ENCODE peak calls at places on chromosomes 7 and 10, in six cellular contexts. U is IMR-90, P is neuronal stem cell, F is H9, J is trophoblast cell, V is H1. Q is an unnamed sample.

GRCh38 chr7:32140540-32140939 is 70.3 kb upstream of the PDE1C start:
- DNase-seq in V (no peak), U (no peak), P (no peak), F (no peak), J (no peak), Q (no peak)

GRCh38 chr10:93352638-93353383 is 129.3 kb downstream of the MYOF start:
- DNase-seq in F (no peak), P (peak), U (peak), V (no peak), J (peak), Q (peak)

GRCh38 chr7:107048783-107049418 is 4.4 kb downstream of the PRKAR2B start:
- DNase-seq in P (no peak), J (no peak), F (no peak), V (no peak), U (no peak), Q (no peak)

GRCh38 chr7:156907656-156908055 is 14.7 kb upstream of the LMBR1 start:
- DNase-seq in F (no peak), V (no peak), U (no peak), J (no peak), P (no peak), Q (peak)

GRCh38 chr7:11698273-11698930 is 133.6 kb downstream of the THSD7A start:
- DNase-seq in U (no peak), V (no peak), J (no peak), F (no peak), P (no peak), Q (no peak)

GRCh38 chr10:34710391-34710751 is 104.7 kb downstream of the PARD3 start:
- DNase-seq in J (peak), F (no peak), P (no peak), V (no peak), U (peak), Q (peak)

GRCh38 chr10:114258274-114258840 is 19.3 kb downstream of the VWA2 start:
- DNase-seq in U (no peak), J (no peak), P (no peak), V (no peak), F (no peak), Q (peak)

GRCh38 chr7:23530355-23530754 is 1.4 kb downstream of the TRA2A start:
- DNase-seq in P (no peak), U (peak), F (no peak), J (peak), V (no peak), Q (peak)

GRCh38 chr10:20265146-20265545 is 448.9 kb downstream of the PLXDC2 start:
- DNase-seq in V (no peak), U (peak), P (no peak), F (no peak), J (peak), Q (peak)

GRCh38 chr10:124478517-124478916 is 16.9 kb downstream of the LHPP start:
- DNase-seq in P (no peak), J (peak), F (no peak), V (no peak), U (no peak), Q (no peak)

GRCh38 chr10:43772191-43772590 is 123.5 kb upstream of the ZNF32 start:
- DNase-seq in V (no peak), U (no peak), J (no peak), F (no peak), P (no peak), Q (no peak)

GRCh38 chr7:135095450-135095849 is 52.4 kb upstream of the TMEM140 start:
- DNase-seq in V (no peak), F (no peak), P (no peak), J (no peak), U (no peak), Q (no peak)

GRCh38 chr7:37526623-37527022 is 78.0 kb upstream of the ELMO1 start:
- DNase-seq in P (no peak), V (no peak), U (no peak), F (no peak), J (no peak), Q (no peak)

GRCh38 chr7:45663167-45663921 is 89.2 kb downstream of the ADCY1 start:
- DNase-seq in V (peak), J (no peak), P (peak), U (peak), F (peak), Q (peak)

GRCh38 chr10:57791546-57791945 is 476.1 kb downstream of the IPMK start:
- DNase-seq in P (no peak), F (no peak), J (no peak), U (no peak), V (no peak), Q (no peak)

GRCh38 chr7:38873433-38873832 is 35.6 kb downstream of the VPS41 start:
- DNase-seq in U (no peak), P (no peak), J (no peak), V (no peak), F (no peak), Q (peak)

GRCh38 chr7:87447251-87447650 is 28.2 kb downstream of the ABCB4 start:
- DNase-seq in V (no peak), P (no peak), F (no peak), J (no peak), U (no peak), Q (no peak)

GRCh38 chr7:36261019-36261754 is 108.1 kb downstream of the EEPD1 start:
- DNase-seq in U (peak), P (no peak), J (no peak), V (no peak), F (no peak), Q (peak)

GRCh38 chr10:112202561-112203241 is 19.1 kb upstream of the GPAM start:
- DNase-seq in V (no peak), J (no peak), F (no peak), U (peak), P (no peak), Q (no peak)

GRCh38 chr10:125953778-125954385 is 57.5 kb downstream of the FANK1 start:
- DNase-seq in V (no peak), J (no peak), F (no peak), P (no peak), U (no peak), Q (no peak)

GRCh38 chr7:91270372-91270771 is 6.1 kb downstream of the FZD1 start:
- DNase-seq in V (no peak), U (no peak), J (no peak), F (no peak), P (no peak), Q (no peak)

GRCh38 chr7:152902054-152902453 is 142.5 kb downstream of the ACTR3B start:
- DNase-seq in P (no peak), U (no peak), V (no peak), F (no peak), J (no peak), Q (no peak)

GRCh38 chr7:142855756-142856564 is 1.1 kb downstream of the EPHB6 start:
- DNase-seq in J (no peak), V (no peak), F (no peak), U (no peak), P (no peak), Q (no peak)

GRCh38 chr10:8962249-8962648 is 907.8 kb downstream of the GATA3 start:
- DNase-seq in V (no peak), P (no peak), U (no peak), F (no peak), J (peak), Q (no peak)

GRCh38 chr10:110724116-110724701 is 80.1 kb downstream of the RBM20 start:
- DNase-seq in P (no peak), V (no peak), F (no peak), J (no peak), U (no peak), Q (no peak)

GRCh38 chr7:129238546-129238945 is 13.7 kb downstream of the AHCYL2 start:
- DNase-seq in J (no peak), U (no peak), P (no peak), V (no peak), F (no peak), Q (no peak)

GRCh38 chr7:26365077-26365896 is 73.6 kb downstream of the SNX10 start:
- DNase-seq in U (peak), V (no peak), F (no peak), J (peak), P (peak), Q (peak)

GRCh38 chr7:30091431-30092386 is 43.1 kb upstream of the MTURN start:
- DNase-seq in U (peak), P (no peak), J (peak), V (no peak), F (no peak), Q (peak)

GRCh38 chr10:9302142-9302746 is 1247.8 kb downstream of the GATA3 start:
- DNase-seq in U (peak), V (no peak), F (no peak), P (peak), J (peak), Q (peak)

GRCh38 chr7:114973147-114973546 is 51.3 kb downstream of the MDFIC start:
- DNase-seq in U (peak), F (no peak), V (no peak), J (no peak), P (no peak), Q (peak)

GRCh38 chr10:117424171-117424570 is 48.9 kb upstream of the PDZD8 start:
- DNase-seq in U (no peak), F (no peak), V (no peak), P (no peak), J (no peak), Q (no peak)
- H3K18ac ChIP-seq in U (no peak), F (no peak), V (no peak), P (no peak), J (no peak), Q (no peak)

GRCh38 chr10:77906863-77907861 is 19.4 kb downstream of the DLG5 start:
- DNase-seq in J (peak), U (no peak), V (no peak), F (no peak), P (no peak), Q (no peak)
- H4K91ac ChIP-seq in J (no peak), U (no peak), V (no peak), F (no peak), P (no peak), Q (no peak)

GRCh38 chr7:1042161-1042833 is 2.0 kb upstream of the GPR146 start:
- DNase-seq in V (no peak), F (no peak), P (no peak), U (no peak), J (no peak), Q (no peak)

GRCh38 chr7:1045727-1046063 is 1.3 kb downstream of the GPR146 start:
- DNase-seq in J (no peak), P (no peak), U (no peak), V (no peak), F (no peak), Q (no peak)

GRCh38 chr7:1045038-1045726 is 836 bp downstream of the GPR146 start:
- DNase-seq in U (no peak), F (no peak), P (no peak), J (no peak), V (no peak), Q (no peak)

GRCh38 chr7:1044189-1045037 is at the start of gene GPR146:
- DNase-seq in F (peak), U (peak), P (peak), J (peak), V (peak), Q (peak)

DNA sequence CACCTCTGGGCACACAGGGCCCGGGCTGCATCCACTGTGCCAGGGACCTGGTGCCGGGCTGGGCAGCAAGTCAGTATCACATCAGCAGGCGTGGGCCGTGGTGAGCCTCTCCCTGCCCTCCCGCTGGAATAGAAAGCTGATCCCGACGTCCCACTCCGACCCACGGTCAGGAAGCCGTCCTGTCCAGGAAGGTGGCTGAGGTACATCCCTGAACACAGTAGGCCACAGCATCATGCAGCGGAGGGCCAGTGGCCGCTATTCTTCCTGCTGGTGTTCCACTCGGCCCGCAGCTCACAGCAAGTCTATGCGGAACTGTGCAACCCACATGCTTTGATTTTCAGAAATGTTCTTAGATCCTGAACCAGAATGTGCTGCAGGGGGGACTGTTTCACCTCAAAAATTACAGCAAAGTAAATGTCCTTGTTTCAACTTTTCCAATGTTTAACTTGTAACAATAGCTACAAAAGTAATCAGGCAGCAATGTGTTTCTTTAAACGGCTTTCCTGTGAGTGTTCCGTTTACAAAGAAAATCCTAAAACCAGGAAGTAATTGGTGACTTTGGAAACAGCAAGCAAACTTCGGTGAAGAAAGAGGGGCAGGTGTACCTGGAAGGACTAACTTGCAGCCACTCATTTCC is 676 bp upstream of the GPR146 start:
- DNase-seq in F (no peak), U (no peak), V (no peak), J (peak), P (no peak), Q (no peak)
- H2AK5ac ChIP-seq in F (no peak), U (peak), V (peak), J (peak), P (peak), Q (peak)

GRCh38 chr7:2353113-2353512 is 1.5 kb upstream of the EIF3B start:
- DNase-seq in P (no peak), J (no peak), U (no peak), V (no peak), F (no peak), Q (no peak)

GRCh38 chr7:2357165-2357564 is 2.5 kb downstream of the EIF3B start:
- DNase-seq in U (no peak), V (no peak), F (no peak), J (peak), P (no peak), Q (peak)

GRCh38 chr7:2354173-2355078 is at the start of gene EIF3B:
- DNase-seq in V (peak), J (peak), U (peak), P (peak), F (peak), Q (peak)

GRCh38 chr7:2353650-2354172 is 916 bp upstream of the EIF3B start:
- DNase-seq in F (peak), U (peak), V (no peak), J (peak), P (no peak), Q (peak)

DNA sequence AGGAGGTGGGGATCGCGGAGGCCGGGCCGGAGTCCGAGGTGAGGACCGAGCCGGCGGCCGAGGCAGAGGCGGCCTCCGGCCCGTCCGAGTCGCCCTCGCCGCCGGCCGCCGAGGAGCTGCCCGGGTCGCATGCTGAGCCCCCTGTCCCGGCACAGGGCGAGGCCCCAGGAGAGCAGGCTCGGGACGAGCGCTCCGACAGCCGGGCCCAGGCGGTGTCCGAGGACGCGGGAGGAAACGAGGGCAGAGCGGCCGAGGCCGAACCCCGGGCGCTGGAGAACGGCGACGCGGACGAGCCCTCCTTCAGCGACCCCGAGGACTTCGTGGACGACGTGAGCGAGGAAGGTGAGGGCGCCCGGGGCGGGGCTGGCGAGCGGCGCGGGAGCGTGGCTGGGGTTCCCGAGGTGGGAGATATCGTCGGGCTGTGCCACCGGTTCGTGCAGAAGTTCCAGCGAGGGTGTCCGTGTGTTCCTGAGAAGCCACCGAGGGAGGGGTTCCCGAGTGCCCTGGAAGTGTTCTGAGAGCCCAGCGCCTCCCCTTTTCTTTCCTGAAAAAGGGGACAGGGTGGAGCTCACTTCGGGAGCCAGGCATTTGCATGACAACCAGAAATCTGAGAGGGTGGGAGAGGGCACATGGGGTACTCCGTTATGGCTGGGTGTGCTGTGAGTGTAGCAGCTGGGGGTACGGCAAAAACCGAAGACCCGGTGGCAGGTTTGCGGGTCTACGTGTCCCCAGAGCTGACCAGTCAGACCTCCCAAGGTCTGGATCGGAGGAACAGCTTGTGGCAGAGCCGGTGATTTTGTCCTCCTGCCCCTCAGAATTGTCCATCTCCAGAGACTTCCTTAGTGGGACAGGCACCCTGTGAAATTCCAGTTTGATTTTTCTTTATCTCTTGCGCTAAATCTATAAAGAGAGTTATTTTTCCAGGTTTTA is 717 bp downstream of the EIF3B start:
- DNase-seq in F (no peak), V (peak), P (no peak), U (no peak), J (no peak), Q (peak)
- H3K18ac ChIP-seq in F (peak), V (peak), P (peak), U (no peak), J (peak), Q (peak)

GRCh38 chr10:58806970-58807630 is 294.4 kb downstream of the BICC1 start:
- DNase-seq in F (no peak), V (no peak), P (no peak), J (no peak), U (no peak), Q (no peak)

GRCh38 chr10:58802047-58802446 is 289.4 kb downstream of the BICC1 start:
- DNase-seq in J (no peak), F (no peak), U (no peak), V (no peak), P (no peak), Q (no peak)

GRCh38 chr10:58807631-58808024 is 295.0 kb downstream of the BICC1 start:
- DNase-seq in V (no peak), J (no peak), P (no peak), F (no peak), U (peak), Q (no peak)

GRCh38 chr10:58810751-58811150 is 298.1 kb downstream of the BICC1 start:
- DNase-seq in P (no peak), U (no peak), J (no peak), V (no peak), F (no peak), Q (no peak)

GRCh38 chr10:58806323-58806722 is 293.7 kb downstream of the BICC1 start:
- DNase-seq in V (no peak), F (no peak), J (no peak), P (no peak), U (no peak), Q (no peak)
- H4K91ac ChIP-seq in V (no peak), F (no peak), J (no peak), P (no peak), U (no peak), Q (no peak)

DNA sequence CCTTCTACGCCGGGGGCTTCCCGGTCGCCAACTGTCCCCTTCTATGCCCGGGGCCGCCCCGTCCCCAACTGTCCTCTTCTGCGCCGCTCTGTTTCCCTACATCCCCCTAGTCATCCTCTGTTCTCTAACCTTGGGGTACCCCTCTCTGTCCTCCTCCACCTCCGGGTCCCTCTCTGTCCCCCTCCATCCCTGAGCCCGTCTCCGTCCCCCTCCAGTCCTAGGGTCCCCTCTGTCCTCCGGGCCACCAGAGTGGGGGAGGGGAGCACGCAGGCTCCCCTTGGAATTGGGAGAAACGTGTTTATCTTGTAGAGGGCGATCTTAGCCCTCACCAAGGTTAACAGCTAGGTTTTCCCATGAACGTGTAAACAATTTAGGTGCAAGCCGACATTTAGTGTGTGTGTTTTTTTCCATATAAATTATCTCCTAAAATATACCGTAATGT is 861 bp upstream of the KLF6 start:
- DNase-seq in P (peak), V (peak), J (peak), F (peak), U (peak), Q (peak)
- H2AK5ac ChIP-seq in P (peak), V (no peak), J (peak), F (no peak), U (peak), Q (peak)

DNA sequence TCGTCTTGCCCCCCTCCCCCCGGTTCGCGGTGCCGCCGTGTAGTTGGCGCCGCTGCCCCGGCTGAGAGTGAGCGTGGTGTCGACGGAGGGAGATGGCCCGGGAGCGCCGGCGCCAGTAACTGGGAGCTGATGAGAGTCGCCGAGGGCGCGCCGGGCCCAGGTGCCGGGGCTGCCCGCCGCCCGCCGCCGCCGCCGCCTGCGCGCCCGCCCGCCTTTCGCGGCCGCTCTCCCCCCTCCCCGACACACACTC is 322 bp downstream of the WAC start:
- DNase-seq in U (no peak), V (no peak), F (no peak), J (no peak), P (no peak), Q (no peak)
- H3K18ac ChIP-seq in U (peak), V (peak), F (peak), J (peak), P (peak), Q (peak)